ENCODE peak calls at places on chromosome 4, in four cellular contexts. B, G, S and O are unnamed samples.

GRCh38 chr4:104899863-104900262 is 246.8 kb upstream of the TET2 start:
- DNase-seq in B (no peak), G (no peak), S (no peak), O (no peak)

GRCh38 chr4:10204401-10205058 is 87.9 kb upstream of the WDR1 start:
- DNase-seq in B (no peak), G (no peak), S (peak; percentile 48), O (no peak)

GRCh38 chr4:26171953-26172352 is 148.9 kb upstream of the RBPJ start:
- DNase-seq in B (no peak), G (no peak), S (no peak), O (no peak)

GRCh38 chr4:75542824-75543223 is 13.0 kb upstream of the ODAPH start:
- DNase-seq in B (no peak), G (peak; percentile 80), S (no peak), O (no peak)

GRCh38 chr4:152211936-152212675 is 323.8 kb downstream of the FBXW7 start:
- DNase-seq in B (no peak), G (no peak), S (no peak), O (no peak)

GRCh38 chr4:8176547-8177399 is 18.2 kb upstream of the ABLIM2 start:
- DNase-seq in B (peak; percentile 57), G (peak; percentile 59), S (no peak), O (no peak)

GRCh38 chr4:101259876-101260275 is 87.5 kb downstream of the PPP3CA start:
- DNase-seq in B (no peak), G (no peak), S (no peak), O (no peak)

GRCh38 chr4:110644008-110644407 is 21.1 kb upstream of the PITX2 start:
- DNase-seq in B (no peak), G (no peak), S (no peak), O (no peak)

GRCh38 chr4:88747351-88747750 is 49.7 kb upstream of the NAP1L5 start:
- DNase-seq in B (no peak), G (no peak), S (no peak), O (no peak)

GRCh38 chr4:124167602-124168001 is 544.9 kb downstream of the ANKRD50 start:
- DNase-seq in B (no peak), G (no peak), S (no peak), O (no peak)

GRCh38 chr4:25759101-25759500 is 103.5 kb downstream of the SLC34A2 start:
- DNase-seq in B (no peak), G (no peak), S (no peak), O (no peak)

GRCh38 chr4:165766018-165766417 is 107.0 kb upstream of the TLL1 start:
- DNase-seq in B (no peak), G (no peak), S (no peak), O (no peak)

GRCh38 chr4:185304944-185305690 is 90.6 kb downstream of the LRP2BP start:
- DNase-seq in B (peak; percentile 67), G (peak; percentile 59), S (no peak), O (no peak)

GRCh38 chr4:100555791-100556190 is 38.0 kb upstream of the EMCN start:
- DNase-seq in B (no peak), G (no peak), S (no peak), O (no peak)

GRCh38 chr4:74435296-74435695 is 9.6 kb upstream of the AREG start:
- DNase-seq in B (no peak), G (no peak), S (no peak), O (no peak)

GRCh38 chr4:41176357-41176756 is 38.0 kb downstream of the APBB2 start:
- DNase-seq in B (no peak), G (peak; percentile 36), S (no peak), O (no peak)

GRCh38 chr4:44914223-44914622 is 187.9 kb upstream of the GNPDA2 start:
- DNase-seq in B (no peak), G (no peak), S (no peak), O (no peak)

DNA sequence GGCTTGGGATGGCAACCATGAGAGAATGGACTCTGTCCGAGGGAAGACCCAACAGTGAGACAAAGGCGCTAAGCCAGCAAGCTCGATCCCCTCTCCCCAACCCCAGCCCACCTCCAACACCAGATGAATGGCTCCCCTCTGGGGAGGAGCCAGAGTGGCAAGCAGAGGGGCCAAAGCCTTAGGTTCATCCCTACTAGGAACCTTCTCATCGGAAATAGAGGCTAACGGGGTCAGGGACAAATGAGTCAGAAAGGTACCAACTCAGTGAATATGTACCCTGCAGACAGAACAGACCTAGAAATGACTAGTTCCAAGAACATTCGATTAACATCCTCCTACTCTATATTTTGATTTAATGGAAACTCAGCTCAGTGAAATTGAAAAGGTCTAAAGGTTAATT is 73.9 kb downstream of the NSG1 start:
- DNase-seq in B (peak; percentile 38), G (no peak), S (no peak), O (no peak)
- H3K27ac ChIP-seq in B (peak overlapping the region; percentile 70), G (no peak overlapping the region), S (no peak overlapping the region), O (no peak overlapping the region)

GRCh38 chr4:145843651-145844050 is 95.0 kb downstream of the ZNF827 start:
- DNase-seq in B (no peak), G (no peak), S (no peak), O (no peak)
- H3K27ac ChIP-seq in B (no peak overlapping the region), G (no peak overlapping the region), S (no peak overlapping the region), O (no peak overlapping the region)

DNA sequence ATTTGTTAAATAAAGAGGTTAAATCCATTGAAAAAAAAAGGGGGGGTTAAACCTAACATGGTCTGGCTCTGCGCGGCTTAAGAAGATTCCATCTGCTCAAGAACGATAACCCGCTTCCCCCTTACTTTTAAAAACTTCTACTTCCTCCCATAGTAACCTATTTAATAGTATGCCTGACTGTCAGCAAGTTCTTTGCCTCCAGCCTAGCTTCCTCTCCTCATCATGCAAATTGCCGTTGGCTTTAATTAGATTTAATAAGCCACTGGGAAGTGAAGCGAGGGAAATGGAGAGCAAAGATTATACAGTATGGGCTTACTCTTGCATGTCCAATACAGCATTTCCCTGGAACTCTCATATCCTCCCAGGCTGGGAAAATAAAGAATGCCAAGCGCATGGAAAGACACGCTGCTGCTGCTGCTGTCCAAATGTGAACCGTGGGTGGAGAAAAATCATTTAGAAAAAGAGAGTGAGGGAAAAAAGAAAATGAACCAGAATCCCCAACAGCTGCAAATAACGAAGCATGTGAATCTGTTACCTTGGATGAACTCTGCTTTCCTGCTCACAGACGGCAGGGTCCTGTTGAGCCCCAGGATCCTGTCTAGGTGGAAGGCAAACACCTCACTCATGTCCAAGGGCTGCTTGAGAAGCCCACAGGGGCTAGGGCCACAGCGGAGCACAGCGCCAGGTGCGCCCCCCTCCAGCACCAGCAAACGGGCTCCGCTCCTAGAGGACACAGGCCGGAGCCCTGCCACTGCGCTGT is 2.7 kb downstream of the GASK1B start:
- DNase-seq in B (no peak), G (no peak), S (no peak), O (no peak)
- H3K27ac ChIP-seq in B (no peak overlapping the region), G (no peak overlapping the region), S (peak overlapping the region; percentile 74), O (peak overlapping the region; percentile 42)

DNA sequence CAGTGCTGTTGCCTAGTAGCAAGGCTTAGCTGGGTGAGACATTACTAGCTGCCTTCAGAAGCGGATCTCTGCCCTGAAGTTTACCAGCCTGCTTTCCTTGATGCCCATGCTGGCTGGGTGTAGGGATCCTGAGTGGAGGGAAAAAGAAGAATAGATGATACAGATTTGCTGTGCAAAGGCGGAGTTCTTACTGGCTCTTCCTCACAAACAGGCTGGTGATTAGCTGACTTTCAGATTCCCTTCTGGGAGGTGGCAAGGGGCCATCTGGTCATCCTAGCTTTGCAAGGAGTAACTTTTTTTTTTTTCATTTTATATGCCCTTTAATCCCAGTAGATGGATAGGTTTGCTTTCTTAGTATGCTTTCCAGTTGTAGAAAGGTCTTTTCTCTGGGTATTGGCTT is 44.8 kb downstream of the SMARCA5 start:
- DNase-seq in B (no peak), G (no peak), S (no peak), O (no peak)
- H3K27ac ChIP-seq in B (peak overlapping the region; percentile 72), G (no peak overlapping the region), S (no peak overlapping the region), O (no peak overlapping the region)

DNA sequence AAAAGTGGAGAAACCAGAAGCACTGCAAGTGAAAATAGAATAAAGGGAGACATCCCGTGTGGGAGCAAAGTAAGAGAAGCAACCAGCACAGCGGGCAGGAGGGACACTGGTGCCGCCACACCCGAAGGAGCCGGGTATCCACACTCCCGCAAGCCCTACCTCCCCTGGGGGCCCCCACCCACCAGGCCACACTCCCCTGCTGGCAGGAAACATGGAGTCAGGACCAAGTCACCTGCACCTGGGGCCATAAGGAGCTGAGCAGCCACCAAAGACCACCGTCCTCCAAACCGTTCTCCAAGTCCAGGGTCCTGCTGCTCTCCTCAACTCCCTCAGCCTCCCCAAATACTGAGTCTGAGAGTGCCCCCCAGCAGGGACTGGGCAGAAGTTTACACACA is 30.5 kb downstream of the FGFRL1 start:
- DNase-seq in B (no peak), G (no peak), S (no peak), O (no peak)
- H3K27ac ChIP-seq in B (no peak overlapping the region), G (peak overlapping the region; percentile 45), S (no peak overlapping the region), O (no peak overlapping the region)

GRCh38 chr4:172791841-172792240 is 376.8 kb upstream of the GALNT7 start:
- DNase-seq in B (no peak), G (no peak), S (no peak), O (no peak)

GRCh38 chr4:172787117-172787516 is 381.5 kb upstream of the GALNT7 start:
- DNase-seq in B (no peak), G (no peak), S (no peak), O (no peak)

GRCh38 chr4:172785623-172786022 is 383.0 kb upstream of the GALNT7 start:
- DNase-seq in B (no peak), G (peak; percentile 28), S (no peak), O (no peak)

GRCh38 chr4:172786039-172786792 is 382.4 kb upstream of the GALNT7 start:
- DNase-seq in B (no peak), G (peak; percentile 5), S (no peak), O (no peak)
- H3K27ac ChIP-seq in B (no peak overlapping the region), G (peak overlapping the region; percentile 15), S (no peak overlapping the region), O (no peak overlapping the region)

GRCh38 chr4:176271749-176272148 is 2.7 kb upstream of the ASB5 start:
- DNase-seq in B (no peak), G (peak; percentile 37), S (no peak), O (no peak)

GRCh38 chr4:176276710-176277109 is 7.7 kb upstream of the ASB5 start:
- DNase-seq in B (no peak), G (no peak), S (no peak), O (no peak)

GRCh38 chr4:176274441-176274840 is 5.4 kb upstream of the ASB5 start:
- DNase-seq in B (no peak), G (peak; percentile 88), S (no peak), O (no peak)

GRCh38 chr4:176272799-176273198 is 3.8 kb upstream of the ASB5 start:
- DNase-seq in B (no peak), G (no peak), S (no peak), O (no peak)

DNA sequence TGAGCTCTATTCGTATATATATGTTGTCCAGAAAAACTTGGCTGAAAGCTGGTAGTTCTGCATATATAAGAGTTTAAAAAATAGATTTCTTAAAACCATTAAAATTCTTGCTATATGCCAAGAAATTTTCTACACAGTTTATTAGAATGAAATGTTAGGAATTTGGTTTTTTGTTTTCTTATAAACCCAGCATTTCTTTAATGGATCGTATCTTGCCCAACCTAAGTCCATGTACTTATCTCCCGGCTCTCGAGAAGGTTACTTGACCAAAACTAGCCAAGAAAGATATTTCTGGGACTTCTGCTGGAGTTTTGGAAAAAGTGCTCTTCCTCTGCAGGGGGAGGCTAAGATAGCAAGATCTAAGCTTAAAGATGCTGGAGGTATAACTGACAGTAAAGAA is 4.7 kb upstream of the ASB5 start:
- DNase-seq in B (no peak), G (no peak), S (no peak), O (no peak)
- H3K27ac ChIP-seq in B (no peak overlapping the region), G (peak overlapping the region; percentile 83), S (no peak overlapping the region), O (no peak overlapping the region)